ENCODE peak calls at places on chromosomes 16 and 17, in eight cellular contexts. W, A, P, C, Q, J, N and E are unnamed samples.

GRCh38 chr17:66494023-66494803 is 191.8 kb downstream of the PRKCA start:
- DNase-seq in W (no peak), A (peak), P (no peak), C (no peak), Q (no peak), J (no peak), N (peak), E (no peak)

GRCh38 chr17:72338847-72339790 is 218.3 kb downstream of the SOX9 start:
- DNase-seq in W (no peak), A (peak), P (peak), C (no peak), Q (peak), J (no peak), N (peak), E (no peak)

GRCh38 chr17:19010729-19011505 is 6.4 kb upstream of the FAM83G start:
- DNase-seq in W (no peak), A (no peak), P (no peak), C (no peak), Q (peak), J (no peak), N (peak), E (no peak)

GRCh38 chr16:28873543-28874201 is 4.6 kb upstream of the ATP2A1 start:
- DNase-seq in W (peak), A (peak), P (no peak), C (no peak), Q (no peak), J (no peak), N (peak), E (peak)

GRCh38 chr17:32490101-32490482 is 3.3 kb downstream of the CDK5R1 start:
- DNase-seq in W (peak), A (peak), P (no peak), C (no peak), Q (no peak), J (no peak), N (no peak), E (no peak)

GRCh38 chr16:56363181-56363716 is 62.1 kb downstream of the AMFR start:
- DNase-seq in W (no peak), A (no peak), P (peak), C (no peak), Q (no peak), J (no peak), N (no peak), E (no peak)

GRCh38 chr17:2962729-2963128 is 100.7 kb downstream of the OR1D5 start:
- DNase-seq in W (no peak), A (no peak), P (no peak), C (no peak), Q (no peak), J (no peak), N (no peak), E (no peak)

GRCh38 chr16:200388-200787 is 20.1 kb downstream of the HBQ1 start:
- DNase-seq in W (no peak), A (no peak), P (no peak), C (no peak), Q (no peak), J (no peak), N (no peak), E (no peak)

GRCh38 chr17:10372906-10373305 is at the start of gene MYH13:
- DNase-seq in W (no peak), A (no peak), P (no peak), C (no peak), Q (no peak), J (no peak), N (no peak), E (no peak)

GRCh38 chr16:50276801-50277560 is 10.6 kb downstream of the ADCY7 start:
- DNase-seq in W (no peak), A (no peak), P (no peak), C (no peak), Q (no peak), J (peak), N (no peak), E (no peak)

GRCh38 chr17:68101992-68102758 is 66.6 kb downstream of the KPNA2 start:
- DNase-seq in W (peak), A (peak), P (no peak), C (no peak), Q (peak), J (peak), N (no peak), E (peak)

GRCh38 chr17:70552230-70552981 is 383.1 kb downstream of the KCNJ2 start:
- DNase-seq in W (peak), A (peak), P (no peak), C (peak), Q (no peak), J (no peak), N (peak), E (peak)

GRCh38 chr17:31499771-31500554 is 108.5 kb downstream of the RAB11FIP4 start:
- DNase-seq in W (peak), A (peak), P (peak), C (no peak), Q (no peak), J (peak), N (no peak), E (peak)

GRCh38 chr16:58460219-58460610 is 39.7 kb upstream of the NDRG4 start:
- DNase-seq in W (no peak), A (no peak), P (no peak), C (no peak), Q (no peak), J (no peak), N (no peak), E (no peak)

GRCh38 chr17:71234349-71234748 is 886.5 kb upstream of the SOX9 start:
- DNase-seq in W (no peak), A (no peak), P (no peak), C (no peak), Q (no peak), J (no peak), N (no peak), E (no peak)

GRCh38 chr16:75603241-75603640 is 19.8 kb downstream of the ADAT1 start:
- DNase-seq in W (no peak), A (no peak), P (no peak), C (no peak), Q (no peak), J (no peak), N (no peak), E (no peak)

GRCh38 chr16:31071861-31072260 is 2.2 kb downstream of the ZNF668 start:
- DNase-seq in W (no peak), A (no peak), P (no peak), C (no peak), Q (no peak), J (no peak), N (no peak), E (peak)

GRCh38 chr16:23394141-23394540 is 58.8 kb downstream of the COG7 start:
- DNase-seq in W (no peak), A (no peak), P (no peak), C (no peak), Q (no peak), J (no peak), N (no peak), E (no peak)

GRCh38 chr16:23398987-23399805 is 53.8 kb downstream of the COG7 start:
- DNase-seq in W (peak), A (peak), P (peak), C (no peak), Q (no peak), J (no peak), N (no peak), E (peak)

GRCh38 chr16:23397464-23397863 is 55.5 kb downstream of the COG7 start:
- DNase-seq in W (no peak), A (no peak), P (no peak), C (no peak), Q (no peak), J (no peak), N (no peak), E (no peak)

GRCh38 chr16:23392223-23392600 is 60.8 kb downstream of the COG7 start:
- DNase-seq in W (no peak), A (no peak), P (no peak), C (no peak), Q (no peak), J (no peak), N (no peak), E (no peak)

GRCh38 chr16:23395732-23396131 is 57.3 kb downstream of the COG7 start:
- DNase-seq in W (no peak), A (no peak), P (no peak), C (no peak), Q (no peak), J (no peak), N (no peak), E (no peak)
- H3K27ac ChIP-seq in W (no peak), A (no peak), P (no peak), C (no peak), Q (no peak), J (no peak), N (no peak), E (no peak)

GRCh38 chr16:16118337-16118736 is 105.0 kb downstream of the ABCC6 start:
- DNase-seq in W (no peak), A (no peak), P (no peak), C (no peak), Q (no peak), J (no peak), N (no peak), E (no peak)

GRCh38 chr16:16122264-16122663 is 101.0 kb downstream of the ABCC6 start:
- DNase-seq in W (no peak), A (no peak), P (no peak), C (no peak), Q (no peak), J (no peak), N (no peak), E (no peak)

GRCh38 chr16:16120382-16121184 is 102.7 kb downstream of the ABCC6 start:
- DNase-seq in W (no peak), A (no peak), P (peak), C (no peak), Q (peak), J (no peak), N (no peak), E (no peak)

GRCh38 chr16:16121185-16121727 is 102.0 kb downstream of the ABCC6 start:
- DNase-seq in W (no peak), A (no peak), P (no peak), C (no peak), Q (no peak), J (no peak), N (no peak), E (no peak)

DNA sequence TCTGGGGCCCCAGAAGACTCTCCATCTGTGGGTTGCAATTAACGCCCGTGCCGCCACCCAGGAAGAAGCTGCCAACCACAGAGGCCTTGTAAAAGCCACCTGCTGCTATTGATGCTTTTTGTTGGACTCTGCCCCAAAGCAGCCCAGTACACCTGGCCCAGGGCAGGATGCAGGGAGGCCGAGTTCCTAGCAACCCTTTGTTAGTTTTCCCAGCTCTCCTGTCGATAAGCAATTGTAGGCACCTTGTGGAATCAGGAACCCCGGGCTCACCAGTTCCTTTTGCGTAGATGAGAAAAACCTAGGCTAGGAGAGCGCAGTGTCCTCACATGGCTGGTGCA is 103.3 kb downstream of the ABCC6 start:
- DNase-seq in W (no peak), A (no peak), P (no peak), C (no peak), Q (peak), J (no peak), N (no peak), E (no peak)
- H3K27ac ChIP-seq in W (no peak), A (no peak), P (no peak), C (no peak), Q (no peak), J (no peak), N (no peak), E (no peak)

DNA sequence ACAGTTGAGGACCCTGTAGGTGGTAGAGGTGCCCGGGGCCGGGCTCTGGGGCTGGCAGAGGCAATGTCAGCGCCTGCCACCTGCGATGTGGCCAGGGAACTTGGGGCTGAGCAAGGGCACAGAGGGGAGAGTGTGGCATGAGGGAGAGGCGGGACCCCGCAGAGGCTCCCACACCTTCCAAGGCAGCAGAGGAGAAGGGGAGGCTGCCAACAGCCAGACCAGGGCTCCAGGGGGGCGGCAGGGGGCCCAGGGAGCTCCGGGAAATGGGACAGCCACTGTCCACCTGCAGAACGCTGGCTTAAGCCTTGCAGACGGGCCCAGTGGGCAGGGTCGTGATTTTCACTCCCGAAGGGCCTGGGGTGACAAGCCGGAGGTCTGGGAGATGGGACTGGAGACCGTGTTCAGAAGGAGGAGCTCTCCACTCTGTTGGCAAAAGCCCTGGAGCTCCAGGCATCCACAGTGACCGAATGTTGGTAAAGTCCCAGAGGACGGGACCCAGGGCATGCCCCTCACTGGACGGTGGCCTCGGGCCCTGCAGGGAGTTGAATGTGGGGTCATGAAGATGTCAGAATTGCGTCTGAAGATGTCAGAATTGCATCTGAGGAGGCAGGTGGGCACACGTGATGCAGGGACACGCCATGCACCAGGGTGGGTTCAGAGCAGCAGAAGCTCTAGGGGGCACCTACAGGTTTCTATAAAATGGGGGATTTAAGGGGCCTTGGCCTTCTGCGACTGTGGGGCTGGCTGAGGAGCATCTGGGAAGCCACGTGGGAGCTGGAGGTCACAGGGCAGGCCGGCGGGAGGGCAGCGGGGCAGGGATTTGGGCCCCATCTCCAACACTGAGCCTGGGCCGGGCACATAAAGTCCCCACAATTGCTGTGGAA is 18.6 kb downstream of the CD7 start:
- DNase-seq in W (no peak), A (no peak), P (no peak), C (no peak), Q (no peak), J (no peak), N (no peak), E (no peak)
- H3K27ac ChIP-seq in W (no peak), A (no peak), P (peak), C (no peak), Q (peak), J (peak), N (peak), E (no peak)

GRCh38 chr16:48272837-48273421 is 25.6 kb upstream of the ABCC11 start:
- DNase-seq in W (no peak), A (no peak), P (peak), C (no peak), Q (no peak), J (no peak), N (no peak), E (no peak)
- H3K27ac ChIP-seq in W (no peak), A (no peak), P (no peak), C (no peak), Q (no peak), J (no peak), N (no peak), E (no peak)

DNA sequence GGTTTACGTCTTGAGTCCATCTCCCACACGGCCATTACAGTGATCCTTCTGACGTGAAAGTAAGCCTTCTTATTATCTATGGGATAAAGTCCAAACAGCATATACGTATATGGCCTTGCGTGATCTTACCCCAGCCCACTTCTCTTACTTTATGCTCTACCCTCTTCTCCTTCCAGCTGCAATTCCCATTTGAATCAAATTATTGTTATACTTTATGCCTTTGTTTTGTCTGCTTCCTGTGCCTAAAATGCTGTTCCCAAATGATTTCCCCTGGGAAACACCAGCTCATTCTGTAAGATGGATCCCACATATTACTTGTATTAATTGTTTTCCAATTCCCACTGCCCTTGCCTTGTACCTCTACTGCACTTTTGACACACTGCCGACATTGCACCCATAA is 11.2 kb downstream of the UQCRC2 start:
- DNase-seq in W (no peak), A (no peak), P (no peak), C (no peak), Q (no peak), J (no peak), N (no peak), E (no peak)
- H3K27ac ChIP-seq in W (no peak), A (no peak), P (no peak), C (no peak), Q (no peak), J (no peak), N (no peak), E (no peak)

GRCh38 chr17:7016886-7017826 is 4.7 kb downstream of the RNASEK start:
- DNase-seq in W (no peak), A (peak), P (no peak), C (no peak), Q (no peak), J (no peak), N (no peak), E (no peak)
- H3K27ac ChIP-seq in W (no peak), A (no peak), P (peak), C (peak), Q (peak), J (no peak), N (no peak), E (no peak)

GRCh38 chr17:20089795-20090547 is 80.8 kb downstream of the SPECC1 start:
- DNase-seq in W (no peak), A (peak), P (no peak), C (no peak), Q (no peak), J (no peak), N (no peak), E (no peak)
- H3K27ac ChIP-seq in W (no peak), A (no peak), P (peak), C (no peak), Q (no peak), J (no peak), N (no peak), E (no peak)

GRCh38 chr16:70778901-70779309 is 22.1 kb downstream of the VAC14 start:
- DNase-seq in W (peak), A (peak), P (peak), C (no peak), Q (peak), J (peak), N (peak), E (peak)

GRCh38 chr16:70777973-70778406 is 23.0 kb downstream of the VAC14 start:
- DNase-seq in W (no peak), A (no peak), P (no peak), C (no peak), Q (no peak), J (peak), N (peak), E (no peak)

GRCh38 chr16:70779361-70779760 is 21.6 kb downstream of the VAC14 start:
- DNase-seq in W (no peak), A (no peak), P (no peak), C (no peak), Q (no peak), J (no peak), N (no peak), E (no peak)

GRCh38 chr16:70775399-70775798 is 25.6 kb downstream of the VAC14 start:
- DNase-seq in W (no peak), A (no peak), P (no peak), C (no peak), Q (no peak), J (no peak), N (no peak), E (no peak)

DNA sequence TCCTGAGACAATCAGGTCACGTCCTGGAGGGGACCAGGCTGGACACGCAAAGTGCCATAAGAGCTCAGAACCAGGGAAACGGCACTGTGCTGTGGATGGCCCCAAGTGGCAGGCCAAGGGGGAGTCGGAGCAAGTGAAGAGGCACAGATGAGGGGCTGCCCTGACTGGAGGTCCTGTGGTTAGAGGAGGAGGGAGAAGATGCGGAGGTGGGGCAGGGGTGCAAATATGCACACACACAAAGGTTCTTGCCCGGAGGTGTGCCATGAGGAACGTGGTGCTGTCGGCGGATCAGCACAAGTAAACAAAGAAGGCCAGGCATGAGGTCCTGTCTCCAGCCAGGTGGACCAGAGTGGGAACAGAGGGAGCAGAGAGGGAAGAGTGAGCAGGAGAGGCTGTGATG is 23.5 kb downstream of the VAC14 start:
- DNase-seq in W (no peak), A (no peak), P (no peak), C (no peak), Q (no peak), J (no peak), N (no peak), E (no peak)
- H3K27ac ChIP-seq in W (no peak), A (no peak), P (no peak), C (no peak), Q (no peak), J (no peak), N (no peak), E (no peak)